ENCODE peak calls at places on chromosomes 6 and 20, in eight cellular contexts. A is A549; H is stimulated activated CD4-positive, alpha-beta T cell treated with anti-CD3 and anti-CD28 coated beads, TNF-alpha, amount 100 ng/mL, for 4 hours; N is B cell; S is dermis microvascular lymphatic vessel endothelial cell; F is bronchial epithelial cell; C is naive thymus-derived CD8-positive, alpha-beta T cell; K is left lung. D is an unnamed sample.

GRCh38 chr6:133160531-133160930 is 80.6 kb upstream of the EYA4 start:
- DNase-seq in A (no peak), H (no peak), N (no peak), S (no peak), F (no peak), C (no peak), K (no peak), D (no peak)

GRCh38 chr20:59082981-59083380 is 40.4 kb upstream of the PRELID3B start:
- DNase-seq in A (peak), H (no peak), N (no peak), S (no peak), F (peak), C (no peak), K (no peak), D (no peak)

GRCh38 chr20:57092112-57092899 is 174.1 kb downstream of the BMP7 start:
- DNase-seq in A (peak), H (peak), N (no peak), S (peak), F (peak), C (peak), K (no peak), D (peak)

GRCh38 chr6:168179702-168180382 is 100.8 kb upstream of the FRMD1 start:
- DNase-seq in A (no peak), H (no peak), N (no peak), S (no peak), F (no peak), C (no peak), K (no peak), D (no peak)

GRCh38 chr20:39909447-39909846 is 779.6 kb downstream of the MAFB start:
- DNase-seq in A (no peak), H (no peak), N (no peak), S (peak), F (peak), C (no peak), K (peak), D (no peak)

GRCh38 chr6:157099912-157100593 is 223.3 kb downstream of the TMEM242 start:
- DNase-seq in A (no peak), H (peak), N (peak), S (no peak), F (no peak), C (no peak), K (no peak), D (peak)

GRCh38 chr6:113171882-113172281 is 685.3 kb upstream of the MARCKS start:
- DNase-seq in A (no peak), H (no peak), N (no peak), S (no peak), F (no peak), C (no peak), K (no peak), D (no peak)

GRCh38 chr6:127115032-127115661 is 3.3 kb upstream of the RSPO3 start:
- DNase-seq in A (no peak), H (no peak), N (no peak), S (no peak), F (no peak), C (no peak), K (no peak), D (no peak)

GRCh38 chr6:142433419-142433818 is 131.6 kb downstream of the ADGRG6 start:
- DNase-seq in A (no peak), H (no peak), N (no peak), S (no peak), F (no peak), C (no peak), K (no peak), D (no peak)

GRCh38 chr6:53058388-53058890 is 6.8 kb upstream of the FBXO9 start:
- DNase-seq in A (no peak), H (no peak), N (no peak), S (no peak), F (no peak), C (no peak), K (no peak), D (no peak)

GRCh38 chr6:161631676-161632194 is 357.9 kb upstream of the AGPAT4 start:
- DNase-seq in A (no peak), H (no peak), N (no peak), S (no peak), F (no peak), C (no peak), K (no peak), D (no peak)

GRCh38 chr20:24194133-24194532 is 205.6 kb upstream of the GGTLC1 start:
- DNase-seq in A (no peak), H (no peak), N (no peak), S (no peak), F (no peak), C (no peak), K (no peak), D (no peak)

GRCh38 chr20:48284837-48285236 is 499.6 kb upstream of the SULF2 start:
- DNase-seq in A (peak), H (no peak), N (no peak), S (no peak), F (peak), C (no peak), K (no peak), D (no peak)

GRCh38 chr6:149169761-149170359 is 147.7 kb upstream of the TAB2 start:
- DNase-seq in A (no peak), H (no peak), N (no peak), S (no peak), F (no peak), C (no peak), K (no peak), D (no peak)

GRCh38 chr20:34708621-34709043 is 4.5 kb downstream of the TP53INP2 start:
- DNase-seq in A (peak), H (peak), N (peak), S (no peak), F (no peak), C (peak), K (peak), D (peak)